ENCODE peak calls at places on chromosome 7, in five cellular contexts. L is endothelial cell, D is body of pancreas, K is retinal pigment epithelial cell, C is stomach. W is an unnamed sample.

GRCh38 chr7:46343802-46344201 is 422.7 kb upstream of the IGFBP3 start:
- DNase-seq in L (no peak), D (no peak), K (no peak), C (no peak), W (no peak)

GRCh38 chr7:152866125-152866524 is 106.6 kb downstream of the ACTR3B start:
- DNase-seq in L (no peak), D (no peak), K (no peak), C (no peak), W (no peak)

GRCh38 chr7:727104-727805 is at the start of gene PRKAR1B:
- DNase-seq in L (no peak), D (peak), K (no peak), C (no peak), W (no peak)

GRCh38 chr7:136114966-136115762 is 138.0 kb upstream of the MTPN start:
- DNase-seq in L (peak), D (peak), K (peak), C (peak), W (peak)

GRCh38 chr7:24115661-24116060 is 168.3 kb upstream of the NPY start:
- DNase-seq in L (no peak), D (no peak), K (no peak), C (no peak), W (no peak)

GRCh38 chr7:110442386-110442837 is 648.5 kb upstream of the LRRN3 start:
- DNase-seq in L (peak), D (peak), K (peak), C (peak), W (peak)

GRCh38 chr7:139799586-139799985 is 21.8 kb upstream of the HIPK2 start:
- DNase-seq in L (no peak), D (no peak), K (no peak), C (no peak), W (no peak)

GRCh38 chr7:55200441-55200840 is 164.7 kb upstream of the LANCL2 start:
- DNase-seq in L (no peak), D (no peak), K (no peak), C (no peak), W (no peak)

GRCh38 chr7:28955723-28956607 is 2.2 kb downstream of the TRIL start:
- DNase-seq in L (peak), D (peak), K (no peak), C (peak), W (peak)

GRCh38 chr7:148773344-148773743 is 74.6 kb downstream of the CUL1 start:
- DNase-seq in L (no peak), D (no peak), K (no peak), C (no peak), W (no peak)

GRCh38 chr7:77897004-77897547 is 98.5 kb downstream of the PHTF2 start:
- DNase-seq in L (no peak), D (no peak), K (no peak), C (no peak), W (no peak)

GRCh38 chr7:1883031-1883761 is 213.1 kb downstream of the ELFN1 start:
- DNase-seq in L (no peak), D (no peak), K (peak), C (no peak), W (no peak)

GRCh38 chr7:77391230-77391629 is 24.9 kb downstream of the GSAP start:
- DNase-seq in L (no peak), D (no peak), K (no peak), C (no peak), W (no peak)

GRCh38 chr7:832292-832967 is at the start of gene SUN1:
- DNase-seq in L (peak), D (peak), K (peak), C (no peak), W (no peak)

GRCh38 chr7:2979951-2980350 is 63.7 kb downstream of the CARD11 start:
- DNase-seq in L (no peak), D (no peak), K (no peak), C (no peak), W (no peak)

GRCh38 chr7:69564454-69565417 is 33.5 kb upstream of the AUTS2 start:
- DNase-seq in L (no peak), D (no peak), K (no peak), C (no peak), W (no peak)

GRCh38 chr7:4144801-4145470 is 537.2 kb upstream of the FOXK1 start:
- DNase-seq in L (no peak), D (no peak), K (no peak), C (no peak), W (peak)

GRCh38 chr7:110693348-110693747 is 397.6 kb upstream of the LRRN3 start:
- DNase-seq in L (no peak), D (no peak), K (no peak), C (no peak), W (no peak)

GRCh38 chr7:52634996-52635395 is 400.4 kb upstream of the POM121L12 start:
- DNase-seq in L (no peak), D (no peak), K (no peak), C (no peak), W (no peak)

GRCh38 chr7:82810558-82811259 is 352.0 kb downstream of the PCLO start:
- DNase-seq in L (peak), D (peak), K (peak), C (no peak), W (peak)

GRCh38 chr7:13077466-13077865 is 390.0 kb downstream of the ARL4A start:
- DNase-seq in L (no peak), D (no peak), K (peak), C (no peak), W (no peak)

GRCh38 chr7:144390481-144390880 is 13.0 kb downstream of the NOBOX start:
- DNase-seq in L (no peak), D (no peak), K (no peak), C (no peak), W (no peak)

GRCh38 chr7:134865001-134865845 is 85.8 kb downstream of the CALD1 start:
- DNase-seq in L (no peak), D (no peak), K (no peak), C (no peak), W (no peak)

DNA sequence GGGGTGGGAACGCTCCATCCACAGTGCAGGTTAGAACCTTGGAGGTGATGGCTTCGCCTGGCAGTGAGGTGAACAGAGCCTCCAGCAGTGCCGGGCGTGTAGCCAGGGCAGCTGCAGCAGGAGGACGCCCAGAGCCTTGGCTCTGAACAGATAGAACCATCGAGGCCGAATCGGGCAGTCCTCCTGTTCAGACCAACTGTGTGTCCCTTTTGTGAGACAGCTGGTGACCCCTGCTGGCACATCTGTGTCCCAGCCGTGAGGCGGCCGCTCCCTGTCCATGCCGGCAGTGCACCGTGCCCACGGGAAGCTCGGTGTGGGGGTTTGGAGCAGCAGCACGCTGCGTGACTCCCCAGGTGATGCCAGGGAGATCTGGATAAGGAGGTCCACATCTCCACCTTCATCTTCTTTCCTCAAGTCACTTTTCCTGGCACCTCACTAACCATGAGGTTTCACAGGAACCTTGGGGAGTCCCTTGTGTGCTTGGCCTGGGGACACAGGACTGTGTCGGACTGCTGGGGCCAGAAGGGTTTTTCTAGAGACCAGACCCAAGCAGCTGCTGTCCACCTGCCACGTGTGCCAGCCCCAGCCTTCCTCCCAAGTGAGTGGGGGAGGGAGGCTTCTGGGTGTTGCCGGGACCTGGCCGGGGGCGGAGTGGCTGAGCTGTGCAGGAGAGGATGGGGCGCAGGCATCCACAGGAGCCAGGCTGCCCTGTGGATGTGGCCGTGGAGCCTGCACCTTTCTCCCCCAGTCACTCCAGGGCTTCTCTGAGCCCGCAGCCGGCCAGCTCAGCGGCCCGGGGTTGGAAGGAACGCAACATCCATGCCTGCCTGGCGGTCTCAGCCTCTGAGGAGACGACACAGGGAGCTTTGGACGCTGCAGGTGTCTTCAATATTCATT is 69.4 kb downstream of the DNAJB6 start:
- DNase-seq in L (no peak), D (no peak), K (no peak), C (no peak), W (no peak)
- TF ChIP-seq CTCF in L (no peak), D (no peak), K (peak), C (no peak), W (peak)

GRCh38 chr7:42527004-42527403 is 290.0 kb upstream of the GLI3 start:
- DNase-seq in L (no peak), D (no peak), K (no peak), C (no peak), W (no peak)

DNA sequence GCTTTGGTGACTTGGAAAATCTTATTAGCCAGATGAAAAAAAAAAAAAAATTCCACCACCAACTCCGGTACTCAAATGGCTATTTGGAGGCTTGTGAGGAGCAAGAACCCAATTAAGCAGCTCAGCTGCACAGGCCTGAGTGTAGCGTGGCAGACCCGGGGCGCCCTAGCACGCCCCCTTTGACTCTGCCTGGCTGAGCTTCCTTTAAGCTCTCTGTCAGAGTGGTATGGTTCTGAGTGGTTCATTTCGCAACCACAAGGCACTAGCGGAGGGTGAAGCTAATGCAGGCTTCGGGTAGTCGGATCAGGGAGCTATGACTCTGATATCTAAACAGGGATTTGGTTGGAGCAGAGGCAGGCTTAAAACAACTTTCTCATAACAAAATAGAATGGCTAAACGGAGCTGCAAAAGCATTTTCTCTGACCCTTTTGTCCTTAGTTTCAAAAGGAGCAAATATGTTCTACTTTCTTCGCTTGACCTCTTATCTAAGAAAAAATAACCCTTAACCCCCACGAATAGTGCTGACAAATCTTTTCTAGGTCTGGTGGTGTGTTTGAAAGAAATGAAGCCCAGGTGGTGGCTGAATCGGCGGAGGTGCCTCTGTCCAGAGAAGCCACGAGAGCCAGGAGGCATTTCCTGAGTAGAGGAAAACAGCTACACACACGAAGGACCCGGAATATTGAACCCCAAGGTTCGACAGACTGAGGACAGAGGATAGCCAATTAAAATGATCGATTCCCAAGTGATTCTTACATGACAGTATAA is 285.4 kb upstream of the GLI3 start:
- DNase-seq in L (no peak), D (no peak), K (peak), C (no peak), W (peak)
- TF ChIP-seq CTCF in L (no peak), D (no peak), K (peak), C (no peak), W (no peak)

GRCh38 chr7:83937930-83938329 is 256.7 kb downstream of the SEMA3A start:
- DNase-seq in L (no peak), D (no peak), K (no peak), C (no peak), W (no peak)

GRCh38 chr7:83936056-83936703 is 258.4 kb downstream of the SEMA3A start:
- DNase-seq in L (peak), D (peak), K (peak), C (peak), W (peak)

GRCh38 chr7:83930262-83930661 is 264.3 kb downstream of the SEMA3A start:
- DNase-seq in L (no peak), D (no peak), K (no peak), C (no peak), W (no peak)

GRCh38 chr7:83931968-83932367 is 262.6 kb downstream of the SEMA3A start:
- DNase-seq in L (no peak), D (no peak), K (no peak), C (no peak), W (no peak)

GRCh38 chr7:83934118-83934734 is 260.4 kb downstream of the SEMA3A start:
- DNase-seq in L (no peak), D (no peak), K (no peak), C (no peak), W (no peak)
- TF ChIP-seq CTCF in L (peak), D (no peak), K (peak), C (no peak), W (peak)

GRCh38 chr7:79124331-79124730 is 329.1 kb downstream of the MAGI2 start:
- DNase-seq in L (no peak), D (no peak), K (no peak), C (no peak), W (no peak)
- TF ChIP-seq CTCF in L (no peak), D (no peak), K (no peak), C (no peak), W (no peak)

GRCh38 chr7:47576909-47577255 is 5.0 kb downstream of the TNS3 start:
- DNase-seq in L (no peak), D (peak), K (no peak), C (peak), W (no peak)
- TF ChIP-seq CTCF in L (no peak), D (no peak), K (no peak), C (no peak), W (no peak)

DNA sequence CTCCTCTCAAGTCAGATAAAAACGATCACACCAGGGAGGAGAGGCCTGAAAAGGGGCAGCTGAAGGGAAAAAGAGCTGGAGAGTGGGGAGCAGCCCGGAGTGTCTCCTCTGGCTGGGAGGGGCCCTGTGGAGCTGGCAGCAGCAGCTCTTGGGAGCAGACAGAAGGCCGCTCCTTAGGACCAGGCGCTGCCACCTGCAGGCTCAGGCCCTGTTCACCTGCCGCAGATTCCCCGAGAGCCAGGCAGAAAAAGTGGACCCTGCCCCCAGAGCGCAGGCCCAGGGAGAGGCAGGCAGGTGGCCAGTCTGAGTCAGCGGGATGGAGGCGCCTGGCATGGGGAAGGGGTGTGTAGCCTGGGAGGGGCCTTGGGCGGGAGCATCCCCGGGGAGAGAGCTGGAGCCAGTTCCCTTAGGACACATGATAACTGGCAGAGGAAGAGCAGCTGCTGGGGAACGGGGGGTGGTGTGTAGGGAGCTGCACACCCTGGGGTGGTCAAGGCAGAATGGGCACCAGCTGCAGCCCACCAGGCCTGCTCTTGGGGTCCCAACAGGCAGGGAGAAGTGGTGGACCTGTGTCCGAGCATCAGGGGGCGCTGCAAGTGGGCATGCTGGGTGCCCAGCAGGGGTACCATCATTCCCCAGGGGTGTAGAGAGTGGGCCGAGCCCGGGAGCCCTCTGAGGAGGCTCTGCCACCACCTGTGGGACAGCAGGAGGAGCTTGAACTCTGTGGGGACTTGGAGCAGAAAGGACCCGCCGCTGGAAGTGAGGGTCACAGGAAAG is 177.2 kb upstream of the RHEB start:
- DNase-seq in L (no peak), D (no peak), K (no peak), C (peak), W (no peak)
- TF ChIP-seq CTCF in L (no peak), D (no peak), K (peak), C (no peak), W (no peak)

GRCh38 chr7:5479941-5480517 is 56.4 kb upstream of the TNRC18 start:
- DNase-seq in L (no peak), D (no peak), K (no peak), C (no peak), W (no peak)

GRCh38 chr7:5479133-5479745 is 55.6 kb upstream of the TNRC18 start:
- DNase-seq in L (no peak), D (no peak), K (no peak), C (no peak), W (no peak)

GRCh38 chr7:5477723-5478531 is 54.3 kb upstream of the TNRC18 start:
- DNase-seq in L (peak), D (no peak), K (no peak), C (no peak), W (peak)

GRCh38 chr7:5477126-5477525 is 53.5 kb upstream of the TNRC18 start:
- DNase-seq in L (no peak), D (no peak), K (no peak), C (no peak), W (no peak)

GRCh38 chr7:5478568-5479045 is 55.0 kb upstream of the TNRC18 start:
- DNase-seq in L (no peak), D (no peak), K (no peak), C (no peak), W (no peak)
- TF ChIP-seq CTCF in L (no peak), D (no peak), K (no peak), C (no peak), W (no peak)

GRCh38 chr7:115707236-115707635 is 323.3 kb downstream of the TFEC start:
- DNase-seq in L (peak), D (peak), K (no peak), C (no peak), W (no peak)
- TF ChIP-seq CTCF in L (no peak), D (peak), K (peak), C (peak), W (peak)

GRCh38 chr7:45155357-45155900 is 2.2 kb upstream of the RAMP3 start:
- DNase-seq in L (no peak), D (no peak), K (no peak), C (no peak), W (no peak)

GRCh38 chr7:45155941-45156340 is 1.6 kb upstream of the RAMP3 start:
- DNase-seq in L (no peak), D (no peak), K (no peak), C (no peak), W (no peak)

GRCh38 chr7:45151967-45152366 is 5.6 kb upstream of the RAMP3 start:
- DNase-seq in L (no peak), D (no peak), K (no peak), C (no peak), W (no peak)

GRCh38 chr7:45151131-45151684 is 6.4 kb upstream of the RAMP3 start:
- DNase-seq in L (no peak), D (no peak), K (no peak), C (no peak), W (no peak)

GRCh38 chr7:45153238-45153637 is 4.4 kb upstream of the RAMP3 start:
- DNase-seq in L (no peak), D (no peak), K (no peak), C (no peak), W (no peak)
- TF ChIP-seq CTCF in L (no peak), D (no peak), K (peak), C (no peak), W (no peak)